ENCODE peak calls at places on chromosomes 1 and 21, in eight cellular contexts. One of them, this sample, is unnamed. For H3K9me3, the result is how much of the 10 kb centered on the place peaks cover.

GRCh38 chr1:15523922-15524282 is at the start of gene CASP9:
- DNase-seq in AG04450: no peak
- DNase-seq in IMR-90: peak
- DNase-seq in H9: no peak
- DNase-seq in psoas muscle: no peak
- DNase-seq in adipocyte: no peak
- DNase-seq in left lung: no peak
- DNase-seq in hepatocyte: no peak
- DNase-seq in this sample: no peak

GRCh38 chr21:45818276-45818903 is 163.2 kb upstream of the COL6A1 start:
- DNase-seq in AG04450: peak
- DNase-seq in H9: no peak
- DNase-seq in hepatocyte: peak
- DNase-seq in psoas muscle: no peak
- DNase-seq in left lung: no peak
- DNase-seq in adipocyte: peak
- DNase-seq in IMR-90: peak
- DNase-seq in this sample: no peak

GRCh38 chr1:149888999-149889289 is 10.4 kb upstream of the BOLA1 start:
- DNase-seq in hepatocyte: peak
- DNase-seq in H9: no peak
- DNase-seq in left lung: no peak
- DNase-seq in AG04450: no peak
- DNase-seq in adipocyte: peak
- DNase-seq in IMR-90: peak
- DNase-seq in psoas muscle: no peak
- DNase-seq in this sample: no peak

GRCh38 chr1:15343729-15344128 is 66.0 kb upstream of the EFHD2 start:
- DNase-seq in AG04450: no peak
- DNase-seq in left lung: no peak
- DNase-seq in psoas muscle: no peak
- DNase-seq in hepatocyte: no peak
- DNase-seq in IMR-90: peak
- DNase-seq in adipocyte: no peak
- DNase-seq in H9: no peak
- DNase-seq in this sample: no peak

GRCh38 chr21:45987121-45987711 is 5.6 kb downstream of the COL6A1 start:
- DNase-seq in AG04450: no peak
- DNase-seq in hepatocyte: no peak
- DNase-seq in H9: no peak
- DNase-seq in IMR-90: no peak
- DNase-seq in psoas muscle: peak
- DNase-seq in left lung: peak
- DNase-seq in adipocyte: no peak
- DNase-seq in this sample: peak

GRCh38 chr1:165857046-165857801 is 29.8 kb downstream of the UCK2 start:
- DNase-seq in left lung: no peak
- DNase-seq in adipocyte: no peak
- DNase-seq in H9: no peak
- DNase-seq in hepatocyte: peak
- DNase-seq in psoas muscle: no peak
- DNase-seq in AG04450: no peak
- DNase-seq in IMR-90: peak
- DNase-seq in this sample: no peak

GRCh38 chr1:32014937-32015363 is 1.3 kb downstream of the KHDRBS1 start:
- DNase-seq in hepatocyte: no peak
- DNase-seq in psoas muscle: no peak
- DNase-seq in H9: no peak
- DNase-seq in adipocyte: peak
- DNase-seq in left lung: no peak
- DNase-seq in AG04450: no peak
- DNase-seq in IMR-90: no peak
- DNase-seq in this sample: no peak

GRCh38 chr1:81509619-81510018 is 291.1 kb upstream of the ADGRL2 start:
- DNase-seq in IMR-90: no peak
- DNase-seq in AG04450: no peak
- DNase-seq in H9: no peak
- DNase-seq in psoas muscle: no peak
- DNase-seq in left lung: no peak
- DNase-seq in adipocyte: no peak
- DNase-seq in hepatocyte: peak
- DNase-seq in this sample: no peak

GRCh38 chr1:18463063-18463462 is 17.7 kb upstream of the KLHDC7A start:
- DNase-seq in H9: no peak
- DNase-seq in left lung: no peak
- DNase-seq in adipocyte: no peak
- DNase-seq in AG04450: no peak
- DNase-seq in psoas muscle: no peak
- DNase-seq in IMR-90: no peak
- DNase-seq in hepatocyte: no peak
- DNase-seq in this sample: no peak

GRCh38 chr21:26288033-26288432 is 117.5 kb upstream of the APP start:
- DNase-seq in psoas muscle: no peak
- DNase-seq in hepatocyte: no peak
- DNase-seq in H9: no peak
- DNase-seq in left lung: no peak
- DNase-seq in adipocyte: no peak
- DNase-seq in IMR-90: no peak
- DNase-seq in AG04450: no peak
- DNase-seq in this sample: no peak

GRCh38 chr1:78651247-78651646 is 1.6 kb downstream of the IFI44 start:
- DNase-seq in left lung: no peak
- DNase-seq in IMR-90: peak
- DNase-seq in AG04450: no peak
- DNase-seq in H9: no peak
- DNase-seq in hepatocyte: no peak
- DNase-seq in adipocyte: no peak
- DNase-seq in psoas muscle: no peak
- DNase-seq in this sample: no peak

GRCh38 chr1:152502496-152503180 is 8.0 kb upstream of the LCE5A start:
- DNase-seq in H9: no peak
- DNase-seq in left lung: no peak
- DNase-seq in IMR-90: no peak
- DNase-seq in adipocyte: no peak
- DNase-seq in psoas muscle: no peak
- DNase-seq in hepatocyte: no peak
- DNase-seq in AG04450: no peak
- DNase-seq in this sample: no peak

GRCh38 chr1:152495066-152495675 is 15.4 kb upstream of the LCE5A start:
- DNase-seq in left lung: no peak
- DNase-seq in hepatocyte: no peak
- DNase-seq in IMR-90: no peak
- DNase-seq in psoas muscle: no peak
- DNase-seq in H9: no peak
- DNase-seq in AG04450: no peak
- DNase-seq in adipocyte: no peak
- DNase-seq in this sample: no peak

GRCh38 chr1:152501704-152502103 is 8.9 kb upstream of the LCE5A start:
- DNase-seq in left lung: no peak
- DNase-seq in adipocyte: no peak
- DNase-seq in IMR-90: no peak
- DNase-seq in AG04450: no peak
- DNase-seq in hepatocyte: no peak
- DNase-seq in psoas muscle: no peak
- DNase-seq in H9: no peak
- DNase-seq in this sample: no peak

DNA sequence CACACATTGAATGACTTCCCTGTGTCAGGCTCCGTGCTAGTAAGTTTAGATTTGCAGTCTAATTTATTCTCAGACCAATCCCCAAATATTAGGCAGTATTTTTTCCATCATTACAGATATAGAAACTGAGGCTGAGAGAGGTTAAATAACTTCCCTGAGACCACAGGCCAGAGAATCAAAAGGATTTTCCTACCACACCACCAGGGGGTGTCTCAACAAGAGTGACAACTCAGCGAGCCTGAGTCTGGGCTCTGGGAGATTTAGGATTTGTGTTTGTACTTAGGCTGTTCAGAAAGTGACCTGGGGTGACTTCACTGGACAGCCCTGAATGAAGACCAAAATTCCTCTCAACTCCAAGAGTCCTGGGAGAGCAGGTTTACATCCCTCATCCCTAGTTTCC is 13.3 kb upstream of the LCE5A start:
- DNase-seq in psoas muscle: no peak
- DNase-seq in AG04450: no peak
- DNase-seq in H9: no peak
- DNase-seq in left lung: no peak
- DNase-seq in adipocyte: no peak
- DNase-seq in hepatocyte: no peak
- DNase-seq in IMR-90: no peak
- DNase-seq in this sample: no peak
- H3K9me3 ChIP-seq in psoas muscle: under half
- H3K9me3 ChIP-seq in AG04450: under half
- H3K9me3 ChIP-seq in H9: half or more
- H3K9me3 ChIP-seq in left lung: under half
- H3K9me3 ChIP-seq in adipocyte: under half
- H3K9me3 ChIP-seq in hepatocyte: under half
- H3K9me3 ChIP-seq in IMR-90: under half
- H3K9me3 ChIP-seq in this sample: under half

GRCh38 chr1:152348447-152348846 is 11.4 kb downstream of the FLG2 start:
- DNase-seq in left lung: no peak
- DNase-seq in AG04450: no peak
- DNase-seq in H9: no peak
- DNase-seq in hepatocyte: no peak
- DNase-seq in psoas muscle: no peak
- DNase-seq in adipocyte: no peak
- DNase-seq in IMR-90: no peak
- DNase-seq in this sample: no peak

GRCh38 chr1:152347116-152347728 is 12.6 kb downstream of the FLG2 start:
- DNase-seq in adipocyte: peak
- DNase-seq in AG04450: peak
- DNase-seq in IMR-90: peak
- DNase-seq in hepatocyte: peak
- DNase-seq in left lung: no peak
- DNase-seq in H9: no peak
- DNase-seq in psoas muscle: no peak
- DNase-seq in this sample: no peak

GRCh38 chr1:152344463-152344862 is 15.3 kb downstream of the FLG2 start:
- DNase-seq in hepatocyte: no peak
- DNase-seq in H9: no peak
- DNase-seq in IMR-90: no peak
- DNase-seq in left lung: no peak
- DNase-seq in adipocyte: no peak
- DNase-seq in AG04450: no peak
- DNase-seq in psoas muscle: no peak
- DNase-seq in this sample: no peak

DNA sequence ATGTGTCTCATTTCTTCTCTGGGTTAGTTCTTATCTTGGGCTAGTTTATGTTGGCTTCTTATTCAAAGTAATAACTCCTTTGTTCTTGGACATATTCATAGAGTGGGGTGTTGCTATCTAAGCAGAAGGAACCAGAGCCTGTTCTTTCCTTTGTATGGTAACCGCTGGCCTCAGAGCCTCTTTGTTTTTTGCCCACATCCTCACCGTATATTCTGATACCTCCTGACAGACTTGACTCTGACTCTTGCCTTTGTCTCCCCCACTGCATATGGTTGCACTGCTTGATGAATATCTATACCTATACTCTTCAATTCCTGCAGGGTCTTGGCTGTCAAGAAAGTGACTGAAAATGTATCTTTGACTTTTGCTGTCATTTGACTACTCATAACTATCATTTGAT is 10.2 kb downstream of the FLG2 start:
- DNase-seq in AG04450: no peak
- DNase-seq in IMR-90: no peak
- DNase-seq in hepatocyte: no peak
- DNase-seq in adipocyte: no peak
- DNase-seq in H9: no peak
- DNase-seq in psoas muscle: no peak
- DNase-seq in left lung: no peak
- DNase-seq in this sample: no peak
- H3K9me3 ChIP-seq in AG04450: under half
- H3K9me3 ChIP-seq in IMR-90: under half
- H3K9me3 ChIP-seq in hepatocyte: under half
- H3K9me3 ChIP-seq in adipocyte: under half
- H3K9me3 ChIP-seq in H9: half or more
- H3K9me3 ChIP-seq in psoas muscle: under half
- H3K9me3 ChIP-seq in left lung: under half
- H3K9me3 ChIP-seq in this sample: under half

DNA sequence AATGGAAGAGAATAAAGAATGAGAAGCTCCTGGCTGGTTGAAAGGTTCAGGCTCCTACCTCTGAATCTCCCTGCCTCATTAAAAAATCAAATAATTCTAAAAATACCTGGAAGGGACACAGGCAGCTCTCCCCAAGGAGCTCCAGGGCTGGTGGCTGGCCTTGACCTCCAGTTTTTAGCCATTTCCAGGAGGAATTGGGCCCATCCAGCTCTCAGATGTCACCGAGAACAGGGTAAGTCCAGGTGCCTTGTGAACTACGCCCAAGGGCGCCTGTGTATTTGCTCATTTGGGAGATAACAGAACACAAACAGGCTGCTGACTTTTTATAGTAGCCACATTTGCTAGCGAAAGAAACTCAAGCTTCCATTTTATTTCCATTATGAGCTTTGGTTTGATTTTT is 321.0 kb upstream of the C1orf174 start:
- DNase-seq in H9: no peak
- DNase-seq in psoas muscle: no peak
- DNase-seq in left lung: no peak
- DNase-seq in AG04450: no peak
- DNase-seq in hepatocyte: no peak
- DNase-seq in adipocyte: no peak
- DNase-seq in IMR-90: no peak
- DNase-seq in this sample: no peak
- H3K9me3 ChIP-seq in H9: under half
- H3K9me3 ChIP-seq in psoas muscle: under half
- H3K9me3 ChIP-seq in left lung: under half
- H3K9me3 ChIP-seq in AG04450: half or more
- H3K9me3 ChIP-seq in hepatocyte: under half
- H3K9me3 ChIP-seq in adipocyte: under half
- H3K9me3 ChIP-seq in IMR-90: under half
- H3K9me3 ChIP-seq in this sample: under half

GRCh38 chr1:232754930-232755329 is 50.3 kb upstream of the MAP10 start:
- DNase-seq in adipocyte: no peak
- DNase-seq in H9: no peak
- DNase-seq in IMR-90: no peak
- DNase-seq in AG04450: no peak
- DNase-seq in hepatocyte: no peak
- DNase-seq in psoas muscle: no peak
- DNase-seq in left lung: no peak
- DNase-seq in this sample: no peak

GRCh38 chr1:232751393-232752140 is 53.6 kb upstream of the MAP10 start:
- DNase-seq in adipocyte: no peak
- DNase-seq in hepatocyte: no peak
- DNase-seq in H9: no peak
- DNase-seq in IMR-90: no peak
- DNase-seq in AG04450: no peak
- DNase-seq in left lung: no peak
- DNase-seq in psoas muscle: no peak
- DNase-seq in this sample: no peak

GRCh38 chr1:232748910-232749368 is 56.3 kb upstream of the MAP10 start:
- DNase-seq in H9: peak
- DNase-seq in IMR-90: no peak
- DNase-seq in left lung: no peak
- DNase-seq in psoas muscle: no peak
- DNase-seq in adipocyte: no peak
- DNase-seq in AG04450: no peak
- DNase-seq in hepatocyte: no peak
- DNase-seq in this sample: no peak

DNA sequence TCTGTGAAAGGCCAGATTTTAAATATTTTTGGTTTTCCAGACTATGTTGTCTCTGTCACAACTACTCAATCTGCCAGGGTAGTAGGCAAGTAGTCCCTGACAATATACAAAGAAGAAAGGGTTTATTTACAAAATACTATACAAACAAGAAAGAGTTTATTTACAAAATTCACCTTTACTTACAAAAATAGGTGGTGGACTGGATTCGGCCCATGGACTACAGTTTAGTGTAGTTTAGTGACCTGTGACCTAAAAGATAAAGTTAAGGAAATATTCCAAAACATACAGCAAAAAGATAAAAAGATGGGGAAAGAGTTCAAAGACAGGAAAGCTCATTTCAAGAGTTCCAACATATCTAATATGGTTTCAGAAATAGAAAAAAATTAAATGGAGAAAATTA is 52.9 kb upstream of the MAP10 start:
- DNase-seq in adipocyte: no peak
- DNase-seq in hepatocyte: no peak
- DNase-seq in left lung: no peak
- DNase-seq in AG04450: no peak
- DNase-seq in H9: no peak
- DNase-seq in psoas muscle: no peak
- DNase-seq in IMR-90: no peak
- DNase-seq in this sample: no peak
- H3K9me3 ChIP-seq in adipocyte: under half
- H3K9me3 ChIP-seq in hepatocyte: under half
- H3K9me3 ChIP-seq in left lung: under half
- H3K9me3 ChIP-seq in AG04450: under half
- H3K9me3 ChIP-seq in H9: under half
- H3K9me3 ChIP-seq in psoas muscle: under half
- H3K9me3 ChIP-seq in IMR-90: under half
- H3K9me3 ChIP-seq in this sample: under half

This sample was measured in T-helper 17 cell.